ENCODE peak calls at places on chromosomes 6 and 20, in four cellular contexts. K is HepG2, M is HL-60, Z is SK-N-SH. H is an unnamed sample.

GRCh38 chr6:36071281-36071680 is 43.7 kb downstream of the MAPK14 start:
- DNase-seq in Z (no peak), M (no peak), K (no peak), H (no peak)

GRCh38 chr6:170152989-170153388 is 137.9 kb downstream of the DLL1 start:
- DNase-seq in K (peak), Z (no peak), M (no peak), H (peak)

GRCh38 chr20:35979528-35979927 is 11.1 kb downstream of the CNBD2 start:
- DNase-seq in M (no peak), K (no peak), Z (no peak), H (peak)

GRCh38 chr6:119445666-119446622 is 96.4 kb upstream of the MAN1A1 start:
- DNase-seq in K (no peak), M (no peak), Z (no peak), H (peak)

GRCh38 chr6:34834789-34835518 is 43.1 kb downstream of the BLTP3A start:
- DNase-seq in K (no peak), M (peak), Z (no peak), H (no peak)

GRCh38 chr6:12196326-12196936 is 93.7 kb upstream of the EDN1 start:
- DNase-seq in M (no peak), K (no peak), Z (no peak), H (no peak)

GRCh38 chr6:150734235-150734634 is 131.3 kb upstream of the MTHFD1L start:
- DNase-seq in M (no peak), Z (no peak), K (no peak), H (no peak)

GRCh38 chr6:33725222-33725621 is 13.7 kb upstream of the UQCC2 start:
- DNase-seq in Z (no peak), M (no peak), K (no peak), H (no peak)

GRCh38 chr20:58938541-58938940 is 42.5 kb upstream of the NELFCD start:
- DNase-seq in M (no peak), K (no peak), Z (no peak), H (no peak)

GRCh38 chr20:62420846-62421715 is 6.3 kb downstream of the RBBP8NL start:
- DNase-seq in Z (no peak), M (no peak), K (no peak), H (no peak)

GRCh38 chr6:40417031-40417430 is 170.1 kb downstream of the LRFN2 start:
- DNase-seq in M (no peak), K (no peak), Z (no peak), H (no peak)

GRCh38 chr6:137417411-137417810 is 76.8 kb downstream of the OLIG3 start:
- DNase-seq in M (no peak), K (no peak), Z (no peak), H (no peak)

GRCh38 chr20:40741507-40742106 is 52.6 kb upstream of the MAFB start:
- DNase-seq in K (peak), Z (no peak), M (peak), H (peak)

GRCh38 chr20:1448081-1448627 is 18.5 kb downstream of the NSFL1C start:
- DNase-seq in M (no peak), K (no peak), Z (no peak), H (no peak)

GRCh38 chr6:34358389-34358906 is 34.0 kb downstream of the NUDT3 start:
- DNase-seq in K (no peak), M (no peak), Z (peak), H (no peak)

GRCh38 chr6:165055231-165055630 is 254.2 kb downstream of the C6orf118 start:
- DNase-seq in K (no peak), M (no peak), Z (no peak), H (no peak)

GRCh38 chr6:105301072-105301503 is 101.8 kb downstream of the PREP start:
- DNase-seq in M (no peak), K (no peak), Z (no peak), H (no peak)

GRCh38 chr6:168873266-168873665 is 380.4 kb downstream of the THBS2 start:
- DNase-seq in M (no peak), Z (no peak), K (no peak), H (no peak)

GRCh38 chr6:150207931-150208570 is 65.2 kb downstream of the PPP1R14C start:
- DNase-seq in Z (no peak), K (no peak), M (no peak), H (no peak)

GRCh38 chr20:17840423-17840822 is 128.2 kb downstream of the SNX5 start:
- DNase-seq in K (no peak), M (no peak), Z (no peak), H (no peak)

DNA sequence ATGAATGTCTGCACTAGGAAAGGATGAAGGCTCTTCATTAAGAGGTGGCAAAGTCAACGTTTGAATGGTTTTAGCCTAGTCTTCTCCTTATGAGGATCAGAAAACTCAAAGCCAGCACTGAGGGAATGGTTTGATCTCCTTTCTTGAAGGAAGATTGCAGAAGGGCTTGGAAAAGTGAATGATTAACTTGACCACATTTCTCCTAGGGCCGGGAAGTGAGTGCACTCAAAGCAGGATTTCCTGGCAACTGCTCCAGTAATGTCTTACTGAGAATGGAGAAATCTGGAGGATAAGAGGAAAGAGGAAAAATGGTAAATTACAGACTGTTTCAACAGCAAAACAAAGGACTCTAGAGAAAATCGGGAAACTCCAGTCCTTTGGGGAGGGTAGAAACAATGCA is 189.0 kb upstream of the FOXA2 start:
- DNase-seq in Z (no peak), M (no peak), K (no peak), H (no peak)
- TF ChIP-seq GABPA in Z (no peak), M (no peak), K (no peak), H (no peak)

DNA sequence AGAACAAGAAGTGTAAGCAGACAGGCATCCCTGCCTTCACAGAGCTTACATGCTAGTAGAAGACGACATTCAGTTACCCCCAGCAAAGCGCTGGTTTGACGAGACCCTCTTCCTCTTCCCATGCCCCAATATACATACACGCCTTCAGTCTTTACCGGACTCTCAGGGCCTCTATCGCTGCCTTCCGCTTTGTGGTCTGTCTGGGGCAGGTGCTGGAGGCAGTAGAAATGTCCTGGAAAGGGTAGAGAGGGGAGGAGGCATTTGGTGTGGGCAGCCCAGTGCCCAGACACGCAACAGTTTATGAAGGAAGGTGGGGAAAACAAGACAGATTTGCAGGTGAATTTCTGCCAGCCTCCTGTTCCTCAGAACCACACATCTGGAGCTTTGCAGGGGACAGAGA is 6.0 kb downstream of the SMPD2 start:
- DNase-seq in Z (no peak), K (no peak), M (no peak), H (no peak)
- TF ChIP-seq GABPA in Z (no peak), K (no peak), M (no peak), H (no peak)

DNA sequence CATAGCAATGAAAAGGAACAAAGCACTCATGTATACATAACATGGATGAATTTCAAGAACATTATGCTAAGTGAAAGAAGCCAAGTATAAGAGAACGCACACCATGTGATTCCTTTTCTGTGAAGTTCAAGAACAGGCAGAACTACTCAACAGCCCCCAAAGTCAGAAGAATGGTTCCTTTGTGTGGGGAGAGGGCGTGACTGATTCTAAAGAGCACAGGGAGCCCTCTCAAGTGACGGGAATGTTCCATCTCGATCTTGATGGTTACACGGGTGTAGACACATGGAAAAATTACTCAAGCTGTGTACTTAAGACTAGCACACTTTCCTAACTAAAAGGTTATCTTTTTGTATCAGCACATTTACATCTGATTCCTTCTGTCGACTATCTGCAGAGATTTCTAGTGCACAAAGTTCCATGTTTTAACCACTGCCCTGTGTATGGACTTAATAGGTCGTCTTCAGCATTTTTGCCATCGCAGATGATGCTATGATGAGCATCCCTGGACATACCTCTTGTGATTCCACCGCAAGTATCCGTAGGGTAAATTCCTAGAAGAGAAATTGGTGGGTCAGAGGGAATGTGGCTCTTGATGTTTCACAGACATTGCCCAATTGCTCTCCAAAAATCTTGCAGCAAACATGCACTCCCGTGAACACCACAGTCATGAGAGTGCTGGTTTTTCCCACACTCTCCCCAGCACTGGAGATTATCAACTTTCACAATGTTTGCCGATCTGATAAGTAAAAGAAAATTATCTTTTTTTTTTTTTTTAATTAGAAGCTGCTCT is 279.3 kb downstream of the BMP7 start:
- DNase-seq in Z (no peak), M (no peak), K (no peak), H (no peak)
- TF ChIP-seq GABPA in Z (no peak), M (no peak), K (no peak), H (no peak)

GRCh38 chr6:21666788-21667681 is 73.5 kb downstream of the SOX4 start:
- DNase-seq in Z (peak), M (no peak), K (no peak), H (no peak)

GRCh38 chr6:21666200-21666671 is 72.7 kb downstream of the SOX4 start:
- DNase-seq in M (no peak), K (no peak), Z (peak), H (no peak)

GRCh38 chr6:21665101-21665435 is 71.5 kb downstream of the SOX4 start:
- DNase-seq in Z (no peak), K (no peak), M (no peak), H (no peak)

GRCh38 chr6:21665436-21666199 is 72.1 kb downstream of the SOX4 start:
- DNase-seq in K (no peak), M (no peak), Z (peak), H (no peak)

DNA sequence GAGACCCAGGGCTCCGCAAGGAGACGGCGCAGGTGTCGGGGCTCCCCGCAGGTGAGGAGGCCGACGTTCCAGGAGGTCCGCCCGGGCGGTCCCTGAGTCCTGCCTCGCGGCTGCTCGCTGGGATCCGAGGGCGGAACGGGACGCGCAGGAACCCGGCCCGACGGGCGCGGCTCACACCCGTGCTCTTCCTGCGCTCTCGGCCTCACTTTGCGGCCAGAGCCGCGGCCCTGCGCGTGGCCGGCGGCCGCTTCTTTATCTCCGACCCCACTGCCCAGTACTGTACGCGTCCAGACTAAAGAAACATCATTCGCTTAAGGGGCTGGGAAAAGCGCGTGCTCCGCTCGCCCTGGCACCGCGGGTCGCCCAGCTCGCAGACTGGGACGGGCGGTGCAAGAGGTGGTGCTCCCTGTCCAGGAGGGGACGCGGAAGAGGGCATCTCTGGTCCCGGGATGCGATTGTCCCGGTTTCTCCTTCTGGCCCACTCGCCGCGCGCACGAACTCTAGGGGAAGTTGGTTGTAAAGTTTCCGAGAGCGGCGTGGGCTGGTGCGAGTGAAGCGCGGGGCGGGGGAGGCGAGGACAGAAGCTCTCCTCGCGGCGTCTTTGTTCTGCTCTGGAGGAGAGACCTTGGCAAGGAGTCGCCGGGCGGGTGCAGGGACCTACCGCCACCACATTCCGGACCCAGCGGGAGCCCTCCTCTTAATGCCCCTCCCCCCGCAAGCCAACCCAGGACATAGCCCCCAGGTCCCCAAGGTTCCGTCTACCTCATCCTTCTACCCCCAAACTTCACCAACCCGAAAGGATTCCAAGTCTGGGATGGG is 70.9 kb downstream of the SOX4 start:
- DNase-seq in M (no peak), K (no peak), Z (no peak), H (no peak)
- TF ChIP-seq GABPA in M (no peak), K (no peak), Z (no peak), H (no peak)

GRCh38 chr6:155030148-155030720 is 35.1 kb downstream of the TIAM2 start:
- DNase-seq in M (no peak), K (no peak), Z (no peak), H (no peak)

GRCh38 chr6:155022726-155023125 is 27.6 kb downstream of the TIAM2 start:
- DNase-seq in K (no peak), Z (no peak), M (no peak), H (no peak)

GRCh38 chr6:155023717-155024116 is 28.6 kb downstream of the TIAM2 start:
- DNase-seq in M (no peak), K (no peak), Z (no peak), H (no peak)

GRCh38 chr6:155024628-155025027 is 29.5 kb downstream of the TIAM2 start:
- DNase-seq in M (no peak), K (peak), Z (no peak), H (no peak)

DNA sequence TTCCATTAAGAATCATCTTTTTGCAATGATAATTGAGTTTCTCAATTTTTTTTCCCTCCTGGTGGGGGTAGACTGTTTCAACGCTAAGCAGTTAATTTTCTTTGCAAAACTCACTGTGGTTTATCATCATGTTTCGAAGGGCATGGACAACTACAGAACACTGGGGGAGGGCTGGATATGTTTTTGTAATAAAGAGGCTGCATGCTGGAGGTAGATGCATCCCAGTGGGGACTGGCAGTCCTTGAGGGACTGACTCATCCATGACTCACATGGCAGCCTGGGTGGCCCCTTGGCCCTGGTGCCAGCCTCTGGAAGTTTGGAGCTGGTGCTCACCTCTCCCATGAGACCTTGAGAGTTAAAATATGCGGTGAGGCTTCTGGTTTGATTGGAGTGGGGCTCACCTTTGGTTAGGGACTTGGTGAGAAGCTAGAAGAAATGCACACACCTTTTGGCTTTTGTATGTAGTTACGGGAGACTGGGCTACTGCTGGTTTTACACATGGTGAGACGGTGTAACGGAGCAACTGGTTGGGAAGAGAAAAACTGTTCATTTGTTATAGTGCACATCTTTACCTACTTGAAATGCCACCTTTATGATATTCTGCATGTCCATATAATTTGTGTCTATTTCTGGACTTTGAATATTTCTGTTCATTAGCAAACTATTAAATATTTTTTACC is 31.4 kb downstream of the TIAM2 start:
- DNase-seq in K (peak), Z (no peak), M (no peak), H (no peak)
- TF ChIP-seq GABPA in K (no peak), Z (no peak), M (no peak), H (no peak)

DNA sequence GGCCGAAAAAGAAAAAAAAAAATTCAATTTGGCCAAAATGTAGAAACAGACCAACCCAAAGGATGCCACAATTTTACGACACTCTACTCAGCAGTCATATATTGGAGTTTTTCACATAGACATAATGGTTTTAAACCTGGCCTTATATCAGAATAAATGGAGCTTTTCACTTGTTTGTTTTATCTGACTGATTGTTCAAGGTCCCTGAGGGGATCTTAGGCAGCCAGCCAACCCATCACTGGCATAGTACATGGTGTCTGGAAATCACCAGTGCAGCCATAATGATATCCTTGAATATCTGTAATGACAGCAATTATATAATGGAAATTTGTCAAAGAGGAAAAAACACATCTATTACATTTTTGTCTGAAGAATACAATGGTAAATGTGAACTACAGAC is 96.9 kb downstream of the PRSS35 start:
- DNase-seq in K (no peak), Z (peak), M (no peak), H (no peak)
- TF ChIP-seq GABPA in K (no peak), Z (no peak), M (no peak), H (no peak)